ENCODE peak calls at places on chromosomes 3 and 15, in seven cellular contexts. E, K, S, J, N, G and T are unnamed samples.
A peak's percentile ranks its signal among the peaks of the same experiment; 100 is the strongest.

GRCh38 chr3:149647285-149647684 is 10.5 kb downstream of the WWTR1 start:
- DNase-seq in E (no peak), K (no peak), S (no peak), J (no peak), N (no peak), G (no peak), T (no peak)

GRCh38 chr3:168865022-168865551 is 769.4 kb upstream of the GOLIM4 start:
- DNase-seq in E (peak; percentile 71), K (no peak), S (no peak), J (no peak), N (no peak), G (no peak), T (peak; percentile 37)

GRCh38 chr15:97479957-97480356 is 480.5 kb upstream of the ARRDC4 start:
- DNase-seq in E (no peak), K (no peak), S (no peak), J (no peak), N (no peak), G (no peak), T (no peak)

GRCh38 chr15:48914717-48915116 is 36.8 kb downstream of the EID1 start:
- DNase-seq in E (no peak), K (no peak), S (no peak), J (no peak), N (no peak), G (no peak), T (peak; percentile 8)

GRCh38 chr3:168884353-168884903 is 779.1 kb downstream of the MECOM start:
- DNase-seq in E (peak; percentile 86), K (no peak), S (peak; percentile 22), J (no peak), N (peak; percentile 29), G (peak; percentile 41), T (no peak)

GRCh38 chr3:170876537-170876936 is 6.5 kb upstream of the RPL22L1 start:
- DNase-seq in E (no peak), K (no peak), S (no peak), J (no peak), N (no peak), G (no peak), T (no peak)

GRCh38 chr3:22360977-22361376 is 610.0 kb upstream of the ZNF385D start:
- DNase-seq in E (no peak), K (no peak), S (no peak), J (no peak), N (no peak), G (no peak), T (no peak)

GRCh38 chr3:143822374-143822773 is 25.9 kb downstream of the SLC9A9 start:
- DNase-seq in E (no peak), K (no peak), S (no peak), J (no peak), N (no peak), G (no peak), T (no peak)

GRCh38 chr3:128326051-128326823 is 140.5 kb downstream of the DNAJB8 start:
- DNase-seq in E (no peak), K (no peak), S (no peak), J (no peak), N (no peak), G (peak; percentile 7), T (no peak)

GRCh38 chr15:84878504-84878903 is 6.0 kb upstream of the SLC28A1 start:
- DNase-seq in E (peak; percentile 55), K (peak; percentile 52), S (peak; percentile 79), J (peak; percentile 56), N (peak; percentile 63), G (peak; percentile 71), T (peak; percentile 60)

GRCh38 chr3:72679540-72680198 is 168.6 kb downstream of the SHQ1 start:
- DNase-seq in E (no peak), K (no peak), S (no peak), J (no peak), N (no peak), G (no peak), T (no peak)

GRCh38 chr3:37762698-37763097 is 99.0 kb upstream of the CTDSPL start:
- DNase-seq in E (no peak), K (no peak), S (no peak), J (no peak), N (no peak), G (peak; percentile 50), T (no peak)

GRCh38 chr3:142586803-142587406 is 8.4 kb upstream of the ATR start:
- DNase-seq in E (peak; percentile 79), K (peak; percentile 30), S (peak; percentile 24), J (no peak), N (peak; percentile 29), G (peak; percentile 25), T (peak; percentile 76)

GRCh38 chr3:190097617-190098016 is 23.1 kb downstream of the P3H2 start:
- DNase-seq in E (no peak), K (no peak), S (no peak), J (no peak), N (no peak), G (no peak), T (no peak)

GRCh38 chr3:31629054-31629453 is 96.3 kb downstream of the STT3B start:
- DNase-seq in E (no peak), K (no peak), S (no peak), J (no peak), N (no peak), G (no peak), T (no peak)

GRCh38 chr3:147397911-147398809 is 8.2 kb downstream of the ZIC4 start:
- DNase-seq in E (no peak), K (no peak), S (no peak), J (no peak), N (no peak), G (no peak), T (no peak)

GRCh38 chr3:129481783-129482332 is 41.8 kb downstream of the IFT122 start:
- DNase-seq in E (peak; percentile 17), K (no peak), S (no peak), J (peak; percentile 46), N (peak; percentile 44), G (no peak), T (no peak)

GRCh38 chr15:52003710-52004109 is 15.3 kb upstream of the MAPK6 start:
- DNase-seq in E (no peak), K (no peak), S (no peak), J (no peak), N (no peak), G (no peak), T (no peak)

GRCh38 chr15:79002631-79003030 is 57.8 kb upstream of the CTSH start:
- DNase-seq in E (no peak), K (peak; percentile 38), S (no peak), J (no peak), N (no peak), G (no peak), T (no peak)

GRCh38 chr3:169260296-169260695 is 403.2 kb downstream of the MECOM start:
- DNase-seq in E (no peak), K (no peak), S (no peak), J (no peak), N (no peak), G (no peak), T (no peak)

GRCh38 chr3:72390841-72391240 is 457.4 kb downstream of the SHQ1 start:
- DNase-seq in E (no peak), K (no peak), S (no peak), J (no peak), N (no peak), G (no peak), T (no peak)

GRCh38 chr3:129007792-129008191 is 6.7 kb downstream of the EFCC1 start:
- DNase-seq in E (no peak), K (no peak), S (no peak), J (no peak), N (no peak), G (no peak), T (no peak)

DNA sequence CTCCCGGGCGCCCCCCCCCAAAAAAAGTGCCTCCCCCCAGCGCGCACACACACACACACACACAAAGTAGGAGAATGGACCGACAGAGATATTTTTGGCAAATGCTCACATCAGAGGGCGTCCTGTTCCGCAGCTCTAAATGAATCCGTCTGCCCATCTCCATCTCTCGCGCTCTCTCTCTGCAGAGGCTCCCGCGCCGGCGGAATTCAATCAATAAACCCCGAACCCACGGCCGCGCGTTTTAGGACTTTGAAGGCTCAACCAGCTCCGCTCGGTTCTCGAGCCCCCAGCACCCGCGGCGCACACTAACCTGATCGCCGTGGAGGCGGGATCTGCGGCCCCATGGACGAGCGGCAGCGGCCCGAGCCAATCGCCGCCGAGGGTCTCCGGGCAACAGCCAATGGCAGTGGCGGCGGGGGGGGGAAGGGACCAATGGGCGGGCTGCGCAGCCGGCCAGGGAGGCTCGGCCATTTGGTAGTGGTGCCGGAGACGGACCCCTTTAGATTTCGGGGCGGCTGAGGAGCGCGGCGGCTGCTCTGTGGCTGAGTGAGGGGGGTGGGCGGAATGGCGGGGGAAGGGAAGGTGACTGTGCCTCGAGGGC is at the start of gene ANP32A:
- DNase-seq in E (peak; percentile 96), K (peak; percentile 92), S (peak; percentile 98), J (peak; percentile 97), N (peak; percentile 96), G (peak; percentile 96), T (peak; percentile 97)
- TF ChIP-seq POLR2A in E (no peak), K (peak; percentile 44), S (peak; percentile 70), J (no peak), N (peak; percentile 88), G (peak; percentile 74), T (peak; percentile 52)

DNA sequence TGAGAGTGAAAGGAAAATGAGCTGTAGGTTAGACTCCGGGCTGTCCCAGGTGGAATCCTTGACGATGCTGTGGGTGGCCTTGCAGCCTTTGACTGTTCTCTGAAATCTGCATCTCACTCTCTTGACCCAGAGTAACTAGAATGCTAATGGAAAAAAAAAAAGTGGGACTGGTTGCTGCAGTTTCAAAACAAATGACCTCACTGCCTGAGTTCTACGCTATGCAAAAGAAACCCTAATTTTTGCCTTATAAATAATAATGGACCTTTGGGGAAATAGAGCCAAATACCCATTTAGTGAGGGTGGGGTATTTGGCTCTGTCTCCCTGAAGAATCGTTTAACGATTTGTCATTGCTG is 309.7 kb upstream of the C2CD4B start:
- DNase-seq in E (no peak), K (no peak), S (no peak), J (no peak), N (no peak), G (no peak), T (no peak)
- TF ChIP-seq POLR2A in E (no peak), K (no peak), S (no peak), J (no peak), N (no peak), G (no peak), T (no peak)

DNA sequence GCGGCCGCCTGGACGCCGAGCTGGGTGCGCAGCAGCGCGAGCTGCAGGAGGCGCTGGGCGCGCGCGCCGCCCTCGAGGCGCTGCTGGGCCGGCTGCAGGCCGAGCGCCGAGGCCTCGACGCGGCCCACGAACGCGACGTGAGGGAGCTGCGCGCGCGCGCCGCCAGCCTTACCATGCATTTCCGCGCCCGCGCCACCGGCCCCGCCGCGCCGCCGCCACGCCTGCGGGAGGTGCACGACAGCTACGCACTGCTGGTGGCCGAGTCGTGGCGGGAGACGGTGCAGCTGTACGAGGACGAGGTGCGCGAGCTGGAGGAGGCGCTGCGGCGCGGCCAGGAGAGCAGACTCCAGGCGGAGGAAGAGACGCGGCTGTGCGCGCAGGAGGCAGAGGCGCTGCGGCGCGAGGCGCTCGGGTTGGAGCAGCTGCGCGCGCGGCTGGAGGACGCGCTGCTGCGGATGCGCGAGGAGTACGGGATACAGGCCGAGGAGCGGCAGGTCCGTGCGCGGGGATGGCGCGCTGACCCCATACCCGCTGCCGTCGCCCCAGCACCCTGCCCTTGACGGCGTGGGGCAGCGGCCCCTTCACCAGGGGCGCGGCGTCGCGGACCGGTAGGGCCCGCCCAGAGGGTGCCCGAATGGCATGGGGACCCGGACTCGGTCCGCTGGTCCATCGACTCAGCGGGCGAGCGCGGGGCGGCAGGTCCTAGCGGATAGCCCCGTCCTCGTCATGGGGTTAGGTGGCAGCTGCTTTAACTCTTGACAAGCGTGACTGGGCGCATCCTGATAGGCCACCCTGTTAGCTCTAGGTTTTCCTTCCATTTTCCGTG is 849 bp downstream of the SYNM start:
- DNase-seq in E (peak; percentile 68), K (no peak), S (peak; percentile 37), J (no peak), N (peak; percentile 36), G (peak; percentile 64), T (peak; percentile 36)
- TF ChIP-seq POLR2A in E (no peak), K (peak; percentile 15), S (no peak), J (no peak), N (no peak), G (no peak), T (no peak)

GRCh38 chr3:136250226-136250861 is at the start of gene PCCB:
- DNase-seq in E (peak; percentile 96), K (peak; percentile 94), S (peak; percentile 96), J (peak; percentile 96), N (peak; percentile 92), G (peak; percentile 96), T (peak; percentile 96)
- TF ChIP-seq POLR2A in E (peak; percentile 81), K (peak; percentile 91), S (peak; percentile 73), J (peak; percentile 68), N (peak; percentile 45), G (peak; percentile 84), T (peak; percentile 82)